ENCODE peak calls at places on chromosomes 11 and 22, in four cellular contexts. One of them, this sample, is unnamed.

GRCh38 chr11:74466916-74467885 is at the start of gene KCNE3:
- DNase-seq in K562: peak
- DNase-seq in HepG2: no peak
- DNase-seq in SK-N-SH: no peak
- DNase-seq in this sample: no peak

GRCh38 chr11:59551651-59552521 is 40.5 kb downstream of the OR4D9 start:
- DNase-seq in K562: peak
- DNase-seq in HepG2: peak
- DNase-seq in SK-N-SH: peak
- DNase-seq in this sample: peak

GRCh38 chr11:133545199-133545709 is 13.0 kb upstream of the OPCML start:
- DNase-seq in SK-N-SH: no peak
- DNase-seq in HepG2: no peak
- DNase-seq in K562: no peak
- DNase-seq in this sample: no peak

GRCh38 chr11:12838463-12839120 is 164.4 kb downstream of the TEAD1 start:
- DNase-seq in K562: no peak
- DNase-seq in HepG2: no peak
- DNase-seq in SK-N-SH: no peak
- DNase-seq in this sample: no peak

GRCh38 chr11:44811841-44812448 is 85.2 kb downstream of the TSPAN18 start:
- DNase-seq in HepG2: no peak
- DNase-seq in SK-N-SH: no peak
- DNase-seq in K562: no peak
- DNase-seq in this sample: no peak

GRCh38 chr22:47299879-47300697 is 537.6 kb downstream of the TBC1D22A start:
- DNase-seq in K562: no peak
- DNase-seq in HepG2: no peak
- DNase-seq in SK-N-SH: peak
- DNase-seq in this sample: no peak

GRCh38 chr11:64844330-64845124 is at the start of gene CDC42BPG:
- DNase-seq in K562: peak
- DNase-seq in HepG2: peak
- DNase-seq in SK-N-SH: peak
- DNase-seq in this sample: peak

GRCh38 chr11:31045335-31045734 is 324.2 kb downstream of the DCDC1 start:
- DNase-seq in SK-N-SH: peak
- DNase-seq in K562: no peak
- DNase-seq in HepG2: peak
- DNase-seq in this sample: peak

GRCh38 chr22:39898997-39899396 is 1.9 kb upstream of the GRAP2 start:
- DNase-seq in HepG2: no peak
- DNase-seq in SK-N-SH: no peak
- DNase-seq in K562: no peak
- DNase-seq in this sample: no peak

GRCh38 chr11:64854534-64855502 is 10.4 kb upstream of the CDC42BPG start:
- DNase-seq in SK-N-SH: no peak
- DNase-seq in K562: peak
- DNase-seq in HepG2: peak
- DNase-seq in this sample: peak

GRCh38 chr11:83544871-83545270 is 258.7 kb upstream of the CCDC90B start:
- DNase-seq in K562: no peak
- DNase-seq in HepG2: no peak
- DNase-seq in SK-N-SH: no peak
- DNase-seq in this sample: no peak

GRCh38 chr11:8925711-8926110 is 7.0 kb downstream of the C11orf16 start:
- DNase-seq in SK-N-SH: no peak
- DNase-seq in HepG2: no peak
- DNase-seq in K562: no peak
- DNase-seq in this sample: no peak

GRCh38 chr11:1825039-1825740 is 9.6 kb upstream of the SYT8 start:
- DNase-seq in K562: peak
- DNase-seq in HepG2: peak
- DNase-seq in SK-N-SH: no peak
- DNase-seq in this sample: no peak

GRCh38 chr11:1172729-1173117 is 15.0 kb downstream of the MUC5AC start:
- DNase-seq in K562: no peak
- DNase-seq in HepG2: no peak
- DNase-seq in SK-N-SH: no peak
- DNase-seq in this sample: no peak

GRCh38 chr11:104564921-104565580 is 333.2 kb downstream of the CASP12 start:
- DNase-seq in K562: no peak
- DNase-seq in HepG2: no peak
- DNase-seq in SK-N-SH: no peak
- DNase-seq in this sample: no peak

GRCh38 chr11:66068923-66069714 is 953 bp upstream of the PACS1 start:
- DNase-seq in SK-N-SH: peak
- DNase-seq in K562: no peak
- DNase-seq in HepG2: peak
- DNase-seq in this sample: no peak

GRCh38 chr11:8573750-8574149 is 20.3 kb downstream of the STK33 start:
- DNase-seq in SK-N-SH: no peak
- DNase-seq in HepG2: no peak
- DNase-seq in K562: no peak
- DNase-seq in this sample: no peak

GRCh38 chr22:48927591-48927990 is 900.1 kb downstream of the BRD1 start:
- DNase-seq in K562: no peak
- DNase-seq in SK-N-SH: no peak
- DNase-seq in HepG2: no peak
- DNase-seq in this sample: no peak

GRCh38 chr11:119084663-119085522 is at the start of gene HMBS:
- DNase-seq in K562: peak
- DNase-seq in HepG2: peak
- DNase-seq in SK-N-SH: peak
- DNase-seq in this sample: peak

GRCh38 chr22:38415561-38416321 is 39.3 kb downstream of the KCNJ4 start:
- DNase-seq in K562: no peak
- DNase-seq in SK-N-SH: no peak
- DNase-seq in HepG2: no peak
- DNase-seq in this sample: no peak

GRCh38 chr22:23862103-23862502 is 4.4 kb downstream of the SLC2A11 start:
- DNase-seq in HepG2: no peak
- DNase-seq in SK-N-SH: peak
- DNase-seq in K562: peak
- DNase-seq in this sample: peak

GRCh38 chr22:43853328-43853931 is 8.9 kb downstream of the SULT4A1 start:
- DNase-seq in HepG2: no peak
- DNase-seq in K562: no peak
- DNase-seq in SK-N-SH: no peak
- DNase-seq in this sample: no peak

GRCh38 chr11:57323503-57324153 is 1.1 kb downstream of the TNKS1BP1 start:
- DNase-seq in K562: peak
- DNase-seq in SK-N-SH: no peak
- DNase-seq in HepG2: no peak
- DNase-seq in this sample: no peak

GRCh38 chr11:121929581-121929980 is 186.4 kb downstream of the BLID start:
- DNase-seq in HepG2: peak
- DNase-seq in SK-N-SH: peak
- DNase-seq in K562: no peak
- DNase-seq in this sample: no peak

GRCh38 chr22:45502215-45503070 is at the start of gene FBLN1:
- DNase-seq in HepG2: peak
- DNase-seq in K562: peak
- DNase-seq in SK-N-SH: peak
- DNase-seq in this sample: no peak

DNA sequence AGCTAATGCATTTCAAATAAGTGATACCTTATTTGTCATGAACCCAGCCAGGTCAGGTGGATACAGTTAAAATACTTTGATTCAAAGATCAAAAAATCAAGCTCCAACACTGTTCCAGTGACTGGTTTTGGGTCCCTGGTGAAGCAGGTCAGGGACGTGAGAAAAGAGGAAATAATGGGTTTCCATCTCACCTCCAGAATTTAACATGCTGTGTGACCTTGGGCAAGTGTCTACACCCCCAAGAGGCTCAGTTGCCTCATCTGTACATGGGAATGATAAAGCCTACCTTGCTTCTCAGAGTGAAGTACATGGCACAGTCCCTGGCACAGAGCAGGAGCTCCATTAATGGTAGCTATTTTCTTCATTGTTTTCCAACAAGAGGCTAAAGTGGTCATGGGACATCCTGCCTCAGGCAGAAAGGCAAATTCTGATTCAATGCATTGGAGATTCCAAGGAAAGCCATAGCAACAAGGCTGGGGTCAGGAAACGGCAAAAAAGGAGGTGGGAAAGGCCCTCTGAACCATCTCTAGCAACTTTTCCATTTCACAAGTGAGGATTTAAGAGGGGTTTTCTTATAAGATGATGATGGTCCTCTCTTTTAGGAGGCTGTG is 108.5 kb downstream of the CSNK2A3 start:
- DNase-seq in HepG2: no peak
- DNase-seq in SK-N-SH: no peak
- DNase-seq in K562: no peak
- DNase-seq in this sample: no peak
- TF ChIP-seq ELF1 in HepG2: no peak
- TF ChIP-seq ELF1 in SK-N-SH: no peak
- TF ChIP-seq ELF1 in K562: no peak
- TF ChIP-seq ELF1 in this sample: no peak

GRCh38 chr22:32341122-32341740 is 16.4 kb upstream of the RFPL3 start:
- DNase-seq in K562: no peak
- DNase-seq in SK-N-SH: no peak
- DNase-seq in HepG2: no peak
- DNase-seq in this sample: no peak

GRCh38 chr22:32337015-32337414 is 20.7 kb upstream of the RFPL3 start:
- DNase-seq in K562: no peak
- DNase-seq in SK-N-SH: no peak
- DNase-seq in HepG2: no peak
- DNase-seq in this sample: no peak

GRCh38 chr22:32338757-32339156 is 18.9 kb upstream of the RFPL3 start:
- DNase-seq in SK-N-SH: no peak
- DNase-seq in K562: no peak
- DNase-seq in HepG2: no peak
- DNase-seq in this sample: no peak

GRCh38 chr22:32340437-32340836 is 17.2 kb upstream of the RFPL3 start:
- DNase-seq in K562: no peak
- DNase-seq in SK-N-SH: no peak
- DNase-seq in HepG2: peak
- DNase-seq in this sample: no peak

DNA sequence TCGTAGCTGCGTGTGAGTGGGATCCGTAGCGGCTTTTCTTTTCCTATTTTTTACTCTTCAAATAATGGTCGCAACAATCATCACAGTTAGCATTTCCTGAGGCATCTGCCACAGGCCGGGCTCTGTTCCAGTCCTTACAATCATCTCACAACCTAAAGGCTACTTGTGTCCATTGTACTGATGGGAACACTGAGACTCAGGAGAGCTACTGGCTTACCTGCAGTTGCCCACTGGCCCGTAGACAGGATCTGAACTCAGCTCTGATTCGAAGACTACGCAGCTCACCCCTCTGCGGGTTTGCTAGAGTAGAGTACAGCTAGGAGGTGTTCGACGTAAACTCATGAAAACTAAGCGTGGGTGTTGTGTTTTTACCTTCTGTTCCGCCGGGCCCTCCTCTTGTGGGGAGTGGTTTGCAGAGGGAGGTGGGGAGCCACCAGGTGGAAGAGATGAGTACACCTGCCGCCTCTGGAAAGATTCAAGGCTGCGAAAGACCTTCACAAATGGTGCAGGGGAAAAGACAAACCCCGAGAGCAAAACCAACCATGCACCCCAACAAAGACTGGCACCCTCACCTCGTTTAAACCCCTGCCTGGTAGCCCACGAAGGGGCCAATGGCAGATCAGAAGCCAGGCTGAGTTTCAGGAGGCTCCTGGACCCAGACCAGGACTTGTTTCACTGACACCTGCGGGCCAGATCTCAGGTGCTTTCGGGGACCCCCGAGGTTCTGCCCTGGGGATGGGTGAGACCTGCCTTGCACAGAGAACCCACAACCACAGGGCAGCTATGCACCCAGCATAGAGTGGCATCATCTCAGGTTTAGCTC is 18.3 kb upstream of the RFPL3 start:
- DNase-seq in K562: no peak
- DNase-seq in SK-N-SH: no peak
- DNase-seq in HepG2: no peak
- DNase-seq in this sample: no peak
- TF ChIP-seq ELF1 in K562: no peak
- TF ChIP-seq ELF1 in SK-N-SH: no peak
- TF ChIP-seq ELF1 in HepG2: no peak
- TF ChIP-seq ELF1 in this sample: no peak

GRCh38 chr11:47558695-47559094 is 5.8 kb upstream of the CELF1 start:
- DNase-seq in SK-N-SH: no peak
- DNase-seq in HepG2: no peak
- DNase-seq in K562: no peak
- DNase-seq in this sample: no peak

GRCh38 chr11:47566166-47566546 is 757 bp downstream of the PTPMT1 start:
- DNase-seq in SK-N-SH: no peak
- DNase-seq in K562: no peak
- DNase-seq in HepG2: no peak
- DNase-seq in this sample: no peak

GRCh38 chr11:47564933-47565339 is 463 bp upstream of the PTPMT1 start:
- DNase-seq in HepG2: no peak
- DNase-seq in SK-N-SH: peak
- DNase-seq in K562: no peak
- DNase-seq in this sample: no peak

GRCh38 chr11:47565340-47566165 is at the start of gene PTPMT1:
- DNase-seq in K562: peak
- DNase-seq in HepG2: peak
- DNase-seq in SK-N-SH: peak
- DNase-seq in this sample: peak

DNA sequence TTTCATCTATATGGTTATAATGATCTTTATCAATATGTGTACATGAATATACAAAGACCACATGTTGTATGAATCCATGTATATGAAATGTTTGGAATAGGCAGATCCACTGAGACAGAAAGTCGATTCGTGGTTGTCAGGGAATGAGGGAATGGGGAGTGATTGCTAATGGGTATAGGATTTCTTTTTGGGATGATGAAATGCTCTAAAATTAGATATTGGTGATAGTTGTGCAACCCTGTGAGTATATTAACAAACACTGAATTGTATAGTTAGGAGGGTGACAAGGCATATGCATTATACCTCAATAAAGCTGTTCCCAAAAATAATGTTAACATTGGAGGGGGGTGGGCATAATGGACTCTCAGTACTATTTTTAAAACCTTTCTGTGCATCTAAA is 5.0 kb upstream of the PTPMT1 start:
- DNase-seq in HepG2: no peak
- DNase-seq in K562: no peak
- DNase-seq in SK-N-SH: no peak
- DNase-seq in this sample: no peak
- TF ChIP-seq ELF1 in HepG2: no peak
- TF ChIP-seq ELF1 in K562: no peak
- TF ChIP-seq ELF1 in SK-N-SH: no peak
- TF ChIP-seq ELF1 in this sample: no peak

GRCh38 chr22:28958611-28959010 is 75.2 kb downstream of the ZNRF3 start:
- DNase-seq in K562: no peak
- DNase-seq in SK-N-SH: no peak
- DNase-seq in HepG2: no peak
- DNase-seq in this sample: no peak

GRCh38 chr22:28956506-28956905 is 73.1 kb downstream of the ZNRF3 start:
- DNase-seq in K562: no peak
- DNase-seq in HepG2: no peak
- DNase-seq in SK-N-SH: no peak
- DNase-seq in this sample: no peak

GRCh38 chr22:28953399-28953798 is 70.0 kb downstream of the ZNRF3 start:
- DNase-seq in HepG2: peak
- DNase-seq in K562: no peak
- DNase-seq in SK-N-SH: no peak
- DNase-seq in this sample: no peak

GRCh38 chr22:28953976-28954880 is 70.9 kb downstream of the ZNRF3 start:
- DNase-seq in K562: no peak
- DNase-seq in HepG2: no peak
- DNase-seq in SK-N-SH: no peak
- DNase-seq in this sample: no peak

GRCh38 chr22:28955817-28956216 is 72.4 kb downstream of the ZNRF3 start:
- DNase-seq in HepG2: no peak
- DNase-seq in SK-N-SH: no peak
- DNase-seq in K562: no peak
- DNase-seq in this sample: no peak
- TF ChIP-seq ELF1 in HepG2: no peak
- TF ChIP-seq ELF1 in SK-N-SH: no peak
- TF ChIP-seq ELF1 in K562: no peak
- TF ChIP-seq ELF1 in this sample: no peak

This sample was measured in HCT116.